ENCODE peak calls at places on chromosomes 11 and 22, in six cellular contexts. A is WTC11, Y is MM.1S, Z is nephron progenitor cell, W is GM13977, M is lower lobe of right lung. V is an unnamed sample.

GRCh38 chr22:46378499-46379300 is 43.2 kb downstream of the TRMU start:
- DNase-seq in W (no peak), A (no peak), Y (no peak), M (peak; percentile 52), Z (no peak), V (no peak)

GRCh38 chr11:20966489-20966888 is 297.1 kb downstream of the NELL1 start:
- DNase-seq in Z (no peak), M (no peak), W (no peak), A (peak; percentile 26), Y (no peak), V (no peak)

GRCh38 chr11:2314525-2315394 is 12.9 kb downstream of the TSPAN32 start:
- DNase-seq in Z (no peak), A (no peak), M (peak; percentile 81), Y (no peak), W (no peak), V (peak; percentile 13)

GRCh38 chr11:68471360-68472340 is 11.1 kb downstream of the PPP6R3 start:
- DNase-seq in Y (no peak), M (no peak), W (peak; percentile 50), Z (no peak), A (no peak), V (no peak)

GRCh38 chr11:69486773-69487266 is 5.4 kb downstream of the LINC01488 start:
- DNase-seq in Y (no peak), M (peak; percentile 38), A (no peak), Z (no peak), W (no peak), V (no peak)

GRCh38 chr22:39905686-39906085 is 4.8 kb downstream of the GRAP2 start:
- DNase-seq in A (no peak), M (no peak), Y (no peak), Z (no peak), W (no peak), V (no peak)

GRCh38 chr11:65976216-65977176 is 15.0 kb downstream of the SART1 start:
- DNase-seq in Z (no peak), A (no peak), Y (no peak), W (no peak), M (no peak), V (no peak)

GRCh38 chr11:77752518-77752917 is 68.0 kb downstream of the RSF1 start:
- DNase-seq in A (no peak), Z (no peak), M (no peak), W (no peak), Y (no peak), V (no peak)

GRCh38 chr11:35800970-35801953 is 138.7 kb downstream of the TRIM44 start:
- DNase-seq in Z (no peak), Y (no peak), M (no peak), W (peak; percentile 16), A (no peak), V (no peak)

GRCh38 chr11:57444362-57445074 is 15.8 kb upstream of the RTN4RL2 start:
- DNase-seq in M (no peak), W (no peak), A (no peak), Z (no peak), Y (no peak), V (no peak)

GRCh38 chr22:46251816-46252380 is 1.8 kb upstream of the CDPF1 start:
- DNase-seq in Y (no peak), Z (no peak), M (no peak), W (no peak), A (no peak), V (no peak)

GRCh38 chr11:43582837-43583462 is 97.6 kb upstream of the HSD17B12 start:
- DNase-seq in A (peak; percentile 42), Y (no peak), Z (peak; percentile 41), W (no peak), M (no peak), V (no peak)

GRCh38 chr22:36329217-36330078 is 58.3 kb downstream of the MYH9 start:
- DNase-seq in W (no peak), M (peak; percentile 75), Y (no peak), A (peak; percentile 89), Z (peak; percentile 47), V (peak; percentile 62)

GRCh38 chr22:50267591-50268390 is 2.4 kb downstream of the MAPK11 start:
- DNase-seq in W (peak; percentile 78), M (peak; percentile 76), A (peak; percentile 74), Z (no peak), Y (no peak), V (no peak)

GRCh38 chr22:47377926-47378560 is 615.6 kb downstream of the TBC1D22A start:
- DNase-seq in A (no peak), M (no peak), Z (no peak), W (no peak), Y (no peak), V (no peak)

GRCh38 chr22:47795477-47796127 is 1033.2 kb downstream of the TBC1D22A start:
- DNase-seq in M (no peak), Y (no peak), W (no peak), A (no peak), Z (no peak), V (no peak)

GRCh38 chr11:70586261-70587094 is 188.1 kb downstream of the CTTN start:
- DNase-seq in Z (no peak), M (peak; percentile 27), Y (no peak), W (no peak), A (no peak), V (no peak)

GRCh38 chr11:47589103-47589502 is 2.6 kb downstream of the FAM180B start:
- DNase-seq in Y (no peak), M (no peak), A (no peak), Z (no peak), W (no peak), V (no peak)

GRCh38 chr22:47990486-47990885 is 1228.0 kb downstream of the TBC1D22A start:
- DNase-seq in Y (no peak), Z (no peak), M (no peak), A (no peak), W (no peak), V (no peak)

GRCh38 chr22:44615602-44616180 is 86.3 kb upstream of the PRR5 start:
- DNase-seq in M (peak; percentile 21), Y (no peak), Z (no peak), A (no peak), W (no peak), V (no peak)

GRCh38 chr11:133946541-133947297 is 10.0 kb downstream of the IGSF9B start:
- DNase-seq in A (peak; percentile 43), M (no peak), Z (no peak), Y (no peak), W (no peak), V (no peak)

GRCh38 chr11:19777342-19778102 is 64.9 kb downstream of the NAV2 start:
- DNase-seq in M (no peak), Z (peak; percentile 10), Y (no peak), W (peak; percentile 88), A (no peak), V (no peak)

GRCh38 chr22:22555596-22555995 is 3.5 kb downstream of the PRAME start:
- DNase-seq in Y (no peak), W (no peak), A (no peak), Z (no peak), M (no peak), V (no peak)
- TF ChIP-seq CTCF in Y (no peak), W (no peak), A (no peak), Z (no peak), M (no peak), V (no peak)

GRCh38 chr22:19753090-19753842 is 7.3 kb upstream of the TBX1 start:
- DNase-seq in Y (no peak), Z (no peak), A (peak; percentile 48), M (no peak), W (no peak), V (no peak)
- TF ChIP-seq CTCF in Y (no peak), Z (peak; percentile 10), A (no peak), M (no peak), W (no peak), V (no peak)

GRCh38 chr22:43425976-43426785 is 14.4 kb downstream of the MPPED1 start:
- DNase-seq in A (no peak), Y (no peak), W (no peak), M (peak; percentile 38), Z (no peak), V (no peak)

GRCh38 chr22:43429426-43429825 is 17.6 kb downstream of the MPPED1 start:
- DNase-seq in M (peak; percentile 9), Y (no peak), W (no peak), A (no peak), Z (no peak), V (no peak)

GRCh38 chr22:43426816-43427215 is 15.0 kb downstream of the MPPED1 start:
- DNase-seq in Y (no peak), W (no peak), Z (no peak), A (no peak), M (peak; percentile 14), V (no peak)

GRCh38 chr22:43428005-43428485 is 16.2 kb downstream of the MPPED1 start:
- DNase-seq in W (no peak), Z (no peak), A (no peak), Y (no peak), M (peak; percentile 20), V (no peak)

GRCh38 chr22:43427296-43428004 is 15.6 kb downstream of the MPPED1 start:
- DNase-seq in A (no peak), M (peak; percentile 21), Z (no peak), W (no peak), Y (no peak), V (no peak)
- TF ChIP-seq CTCF in A (no peak), M (no peak), Z (no peak), W (no peak), Y (no peak), V (no peak)

DNA sequence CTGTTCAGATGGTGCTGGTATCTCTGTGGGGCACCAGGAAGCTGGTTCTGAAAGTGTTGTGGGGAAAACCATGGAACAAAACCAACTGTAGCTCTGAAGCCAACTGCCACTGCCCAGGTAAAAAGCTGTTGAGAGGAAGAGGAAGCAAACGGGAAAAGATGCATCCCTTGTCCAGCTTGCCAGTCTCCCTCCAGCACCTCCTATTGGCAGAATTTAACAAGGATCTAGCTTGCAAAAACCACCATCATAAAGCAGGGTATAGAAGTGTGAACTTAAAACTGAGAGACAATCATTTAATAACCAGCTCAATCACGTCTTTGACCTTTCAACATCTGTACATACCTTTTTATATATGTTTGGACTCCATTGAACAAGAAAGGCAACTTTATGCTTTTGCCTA is 4.5 kb downstream of the PATE1 start:
- DNase-seq in Y (no peak), M (no peak), A (no peak), Z (no peak), W (no peak), V (no peak)
- TF ChIP-seq CTCF in Y (no peak), M (no peak), A (no peak), Z (no peak), W (no peak), V (no peak)

DNA sequence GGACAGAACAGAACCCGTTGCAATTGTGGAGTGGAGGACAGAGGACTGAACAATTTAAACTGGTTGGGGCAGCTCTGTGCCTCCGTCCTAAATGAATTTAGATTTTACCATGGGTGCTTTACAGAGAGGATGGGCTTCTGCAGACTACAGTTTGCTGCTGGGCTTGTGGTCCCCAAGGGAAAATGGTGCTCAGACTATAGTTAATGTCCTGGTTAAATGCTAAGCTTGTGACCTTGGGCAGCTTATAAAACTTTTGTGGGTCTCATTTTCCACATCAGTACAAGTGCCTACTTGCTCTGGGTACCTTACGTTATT is 355.2 kb upstream of the NARS2 start:
- DNase-seq in W (no peak), M (no peak), Z (no peak), Y (no peak), A (no peak), V (no peak)
- TF ChIP-seq CTCF in W (no peak), M (no peak), Z (no peak), Y (no peak), A (no peak), V (no peak)

GRCh38 chr22:31970490-31971444 is 26.4 kb downstream of the YWHAH start:
- DNase-seq in M (peak; percentile 90), Z (peak; percentile 95), A (peak; percentile 93), W (peak; percentile 90), Y (peak; percentile 81), V (peak; percentile 95)
- TF ChIP-seq CTCF in M (peak; percentile 90), Z (peak; percentile 88), A (peak; percentile 98), W (peak; percentile 98), Y (peak; percentile 91), V (peak; percentile 96)

GRCh38 chr11:84390441-84391078 is 1104.4 kb upstream of the CCDC90B start:
- DNase-seq in A (peak; percentile 43), Z (no peak), W (no peak), M (no peak), Y (no peak), V (no peak)
- TF ChIP-seq CTCF in A (peak; percentile 18), Z (no peak), W (peak; percentile 2), M (no peak), Y (no peak), V (no peak)